ENCODE peak calls at places on chromosomes 1 and 21, in six cellular contexts. One of them, this sample, is unnamed. For H3K4me1, the result is how much of the 10 kb centered on the place peaks cover.

GRCh38 chr1:185050823-185051451 is 5.6 kb downstream of the RNF2 start:
- DNase-seq in heart right ventricle: no peak
- DNase-seq in HAP-1: no peak
- DNase-seq in OCI-LY7: no peak
- DNase-seq in aorta: no peak
- DNase-seq in CD8-positive, alpha-beta T cell: no peak
- DNase-seq in this sample: no peak

GRCh38 chr21:41877901-41878830 is 978 bp downstream of the PRDM15 start:
- DNase-seq in heart right ventricle: no peak
- DNase-seq in HAP-1: no peak
- DNase-seq in OCI-LY7: peak
- DNase-seq in aorta: no peak
- DNase-seq in CD8-positive, alpha-beta T cell: no peak
- DNase-seq in this sample: peak

GRCh38 chr1:46489638-46490602 is at the start of gene DMBX1:
- DNase-seq in heart right ventricle: peak
- DNase-seq in HAP-1: peak
- DNase-seq in OCI-LY7: no peak
- DNase-seq in aorta: peak
- DNase-seq in CD8-positive, alpha-beta T cell: no peak
- DNase-seq in this sample: peak

GRCh38 chr21:43712268-43712942 is 6.5 kb upstream of the PDXK start:
- DNase-seq in heart right ventricle: no peak
- DNase-seq in HAP-1: no peak
- DNase-seq in OCI-LY7: no peak
- DNase-seq in aorta: peak
- DNase-seq in CD8-positive, alpha-beta T cell: no peak
- DNase-seq in this sample: peak

GRCh38 chr1:228464487-228464983 is 22.6 kb upstream of the RNF187 start:
- DNase-seq in heart right ventricle: peak
- DNase-seq in HAP-1: no peak
- DNase-seq in OCI-LY7: peak
- DNase-seq in aorta: peak
- DNase-seq in CD8-positive, alpha-beta T cell: peak
- DNase-seq in this sample: peak

GRCh38 chr1:62295921-62296451 is 23.2 kb downstream of the KANK4 start:
- DNase-seq in heart right ventricle: no peak
- DNase-seq in HAP-1: peak
- DNase-seq in OCI-LY7: no peak
- DNase-seq in aorta: no peak
- DNase-seq in CD8-positive, alpha-beta T cell: no peak
- DNase-seq in this sample: no peak

GRCh38 chr1:231059566-231060193 is 19.6 kb upstream of the FAM89A start:
- DNase-seq in heart right ventricle: no peak
- DNase-seq in HAP-1: no peak
- DNase-seq in OCI-LY7: no peak
- DNase-seq in aorta: no peak
- DNase-seq in CD8-positive, alpha-beta T cell: no peak
- DNase-seq in this sample: no peak

GRCh38 chr1:52674497-52675384 is 23.4 kb downstream of the COA7 start:
- DNase-seq in heart right ventricle: no peak
- DNase-seq in HAP-1: no peak
- DNase-seq in OCI-LY7: peak
- DNase-seq in aorta: no peak
- DNase-seq in CD8-positive, alpha-beta T cell: no peak
- DNase-seq in this sample: no peak

GRCh38 chr1:241972703-241973375 is 15.3 kb downstream of the BECN2 start:
- DNase-seq in heart right ventricle: no peak
- DNase-seq in HAP-1: no peak
- DNase-seq in OCI-LY7: no peak
- DNase-seq in aorta: no peak
- DNase-seq in CD8-positive, alpha-beta T cell: no peak
- DNase-seq in this sample: no peak

GRCh38 chr1:183303901-183304300 is 114.3 kb downstream of the NMNAT2 start:
- DNase-seq in heart right ventricle: no peak
- DNase-seq in HAP-1: no peak
- DNase-seq in OCI-LY7: no peak
- DNase-seq in aorta: no peak
- DNase-seq in CD8-positive, alpha-beta T cell: no peak
- DNase-seq in this sample: no peak

GRCh38 chr1:59657873-59658465 is 156.8 kb upstream of the HOOK1 start:
- DNase-seq in heart right ventricle: no peak
- DNase-seq in HAP-1: no peak
- DNase-seq in OCI-LY7: no peak
- DNase-seq in aorta: no peak
- DNase-seq in CD8-positive, alpha-beta T cell: no peak
- DNase-seq in this sample: no peak

GRCh38 chr1:55057956-55058298 is 18.6 kb downstream of the PCSK9 start:
- DNase-seq in heart right ventricle: no peak
- DNase-seq in HAP-1: no peak
- DNase-seq in OCI-LY7: no peak
- DNase-seq in aorta: no peak
- DNase-seq in CD8-positive, alpha-beta T cell: no peak
- DNase-seq in this sample: no peak

GRCh38 chr1:15218287-15219279 is 28.4 kb upstream of the FHAD1 start:
- DNase-seq in heart right ventricle: no peak
- DNase-seq in HAP-1: no peak
- DNase-seq in OCI-LY7: no peak
- DNase-seq in aorta: no peak
- DNase-seq in CD8-positive, alpha-beta T cell: no peak
- DNase-seq in this sample: peak

GRCh38 chr1:50651476-50652263 is 228.4 kb upstream of the DMRTA2 start:
- DNase-seq in heart right ventricle: no peak
- DNase-seq in HAP-1: no peak
- DNase-seq in OCI-LY7: no peak
- DNase-seq in aorta: no peak
- DNase-seq in CD8-positive, alpha-beta T cell: no peak
- DNase-seq in this sample: no peak

GRCh38 chr1:174405219-174405618 is 42.5 kb upstream of the GPR52 start:
- DNase-seq in heart right ventricle: no peak
- DNase-seq in HAP-1: no peak
- DNase-seq in OCI-LY7: no peak
- DNase-seq in aorta: no peak
- DNase-seq in CD8-positive, alpha-beta T cell: no peak
- DNase-seq in this sample: no peak

GRCh38 chr1:75130865-75131592 is 3.2 kb upstream of the LHX8 start:
- DNase-seq in heart right ventricle: no peak
- DNase-seq in HAP-1: no peak
- DNase-seq in OCI-LY7: no peak
- DNase-seq in aorta: no peak
- DNase-seq in CD8-positive, alpha-beta T cell: no peak
- DNase-seq in this sample: no peak

GRCh38 chr1:186754542-186755150 is 74.1 kb upstream of the PLA2G4A start:
- DNase-seq in heart right ventricle: no peak
- DNase-seq in HAP-1: no peak
- DNase-seq in OCI-LY7: no peak
- DNase-seq in aorta: no peak
- DNase-seq in CD8-positive, alpha-beta T cell: no peak
- DNase-seq in this sample: no peak

GRCh38 chr1:199550384-199551067 is 477.0 kb upstream of the NR5A2 start:
- DNase-seq in heart right ventricle: no peak
- DNase-seq in HAP-1: no peak
- DNase-seq in OCI-LY7: no peak
- DNase-seq in aorta: no peak
- DNase-seq in CD8-positive, alpha-beta T cell: no peak
- DNase-seq in this sample: no peak

GRCh38 chr21:45853703-45854342 is 127.7 kb upstream of the COL6A1 start:
- DNase-seq in heart right ventricle: no peak
- DNase-seq in HAP-1: no peak
- DNase-seq in OCI-LY7: no peak
- DNase-seq in aorta: no peak
- DNase-seq in CD8-positive, alpha-beta T cell: no peak
- DNase-seq in this sample: no peak

GRCh38 chr1:152398812-152399698 is 15.0 kb downstream of the CRNN start:
- DNase-seq in heart right ventricle: no peak
- DNase-seq in HAP-1: no peak
- DNase-seq in OCI-LY7: peak
- DNase-seq in aorta: no peak
- DNase-seq in CD8-positive, alpha-beta T cell: no peak
- DNase-seq in this sample: no peak

GRCh38 chr21:24290151-24290833 is 1317.0 kb downstream of the MRPL39 start:
- DNase-seq in heart right ventricle: no peak
- DNase-seq in HAP-1: no peak
- DNase-seq in OCI-LY7: no peak
- DNase-seq in aorta: no peak
- DNase-seq in CD8-positive, alpha-beta T cell: no peak
- DNase-seq in this sample: no peak

GRCh38 chr1:16048573-16049189 is 5.1 kb downstream of the CLCNKB start:
- DNase-seq in heart right ventricle: peak
- DNase-seq in HAP-1: peak
- DNase-seq in OCI-LY7: peak
- DNase-seq in aorta: no peak
- DNase-seq in CD8-positive, alpha-beta T cell: no peak
- DNase-seq in this sample: peak

GRCh38 chr1:20476260-20477038 is 9.6 kb downstream of the CAMK2N1 start:
- DNase-seq in heart right ventricle: peak
- DNase-seq in HAP-1: no peak
- DNase-seq in OCI-LY7: no peak
- DNase-seq in aorta: no peak
- DNase-seq in CD8-positive, alpha-beta T cell: no peak
- DNase-seq in this sample: peak

GRCh38 chr1:108200627-108201106 is 524 bp upstream of the SLC25A24 start:
- DNase-seq in heart right ventricle: no peak
- DNase-seq in HAP-1: peak
- DNase-seq in OCI-LY7: peak
- DNase-seq in aorta: no peak
- DNase-seq in CD8-positive, alpha-beta T cell: no peak
- DNase-seq in this sample: peak

GRCh38 chr21:39525129-39525528 is 73.4 kb downstream of the SH3BGR start:
- DNase-seq in heart right ventricle: no peak
- DNase-seq in HAP-1: no peak
- DNase-seq in OCI-LY7: no peak
- DNase-seq in aorta: no peak
- DNase-seq in CD8-positive, alpha-beta T cell: no peak
- DNase-seq in this sample: no peak

GRCh38 chr21:35138665-35139381 is 89.7 kb upstream of the RUNX1 start:
- DNase-seq in heart right ventricle: no peak
- DNase-seq in HAP-1: no peak
- DNase-seq in OCI-LY7: peak
- DNase-seq in aorta: no peak
- DNase-seq in CD8-positive, alpha-beta T cell: no peak
- DNase-seq in this sample: no peak

GRCh38 chr21:35139382-35139715 is 90.2 kb upstream of the RUNX1 start:
- DNase-seq in heart right ventricle: no peak
- DNase-seq in HAP-1: no peak
- DNase-seq in OCI-LY7: no peak
- DNase-seq in aorta: no peak
- DNase-seq in CD8-positive, alpha-beta T cell: no peak
- DNase-seq in this sample: no peak

GRCh38 chr21:35136586-35137254 is 87.6 kb upstream of the RUNX1 start:
- DNase-seq in heart right ventricle: no peak
- DNase-seq in HAP-1: no peak
- DNase-seq in OCI-LY7: no peak
- DNase-seq in aorta: no peak
- DNase-seq in CD8-positive, alpha-beta T cell: no peak
- DNase-seq in this sample: no peak

GRCh38 chr21:35136106-35136505 is 87.0 kb upstream of the RUNX1 start:
- DNase-seq in heart right ventricle: no peak
- DNase-seq in HAP-1: no peak
- DNase-seq in OCI-LY7: no peak
- DNase-seq in aorta: no peak
- DNase-seq in CD8-positive, alpha-beta T cell: no peak
- DNase-seq in this sample: no peak

DNA sequence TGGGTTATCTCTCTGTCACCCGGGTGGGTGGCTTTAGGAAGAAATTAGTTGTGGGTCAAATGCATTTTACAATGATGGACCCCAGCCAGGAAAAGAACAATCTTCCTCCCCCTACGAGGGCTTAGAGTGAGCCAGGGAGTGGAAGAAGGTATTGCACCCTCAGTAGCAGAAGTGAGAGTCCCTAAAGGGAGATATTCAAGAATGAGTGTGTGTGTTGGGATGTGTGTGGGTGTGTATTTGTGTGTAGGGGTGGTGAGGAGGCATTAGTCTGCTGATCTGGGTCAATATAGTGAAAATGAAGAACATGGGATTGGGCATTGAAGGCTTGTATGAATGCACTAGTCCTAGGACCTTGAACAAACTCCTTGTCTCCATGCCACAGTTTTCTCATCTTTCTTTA is 85.2 kb upstream of the RUNX1 start:
- DNase-seq in heart right ventricle: no peak
- DNase-seq in HAP-1: no peak
- DNase-seq in OCI-LY7: no peak
- DNase-seq in aorta: no peak
- DNase-seq in CD8-positive, alpha-beta T cell: no peak
- DNase-seq in this sample: no peak
- H3K4me1 ChIP-seq in heart right ventricle: under half
- H3K4me1 ChIP-seq in HAP-1: under half
- H3K4me1 ChIP-seq in OCI-LY7: under half
- H3K4me1 ChIP-seq in aorta: under half
- H3K4me1 ChIP-seq in CD8-positive, alpha-beta T cell: under half
- H3K4me1 ChIP-seq in this sample: under half

DNA sequence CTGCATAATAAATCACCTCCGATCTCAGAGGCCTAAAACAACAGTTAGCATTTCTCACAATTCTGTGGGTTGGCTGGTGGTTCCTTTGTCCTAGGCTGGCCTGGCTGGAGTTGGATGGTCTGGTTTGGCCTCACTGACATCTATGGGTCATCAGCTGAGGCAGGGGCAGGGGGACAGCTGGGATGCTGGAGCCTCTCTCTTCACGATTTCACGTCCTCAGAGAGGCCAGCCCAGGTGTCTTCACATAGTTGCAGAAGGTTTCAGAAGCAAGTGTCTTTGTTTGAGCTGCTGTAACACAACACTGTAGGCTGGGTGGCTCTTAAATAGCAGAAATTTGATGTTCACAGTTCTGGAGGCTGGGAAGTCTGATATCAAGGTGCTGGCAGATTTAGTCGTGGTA is 155.5 kb upstream of the CACNA1E start:
- DNase-seq in heart right ventricle: no peak
- DNase-seq in HAP-1: no peak
- DNase-seq in OCI-LY7: no peak
- DNase-seq in aorta: no peak
- DNase-seq in CD8-positive, alpha-beta T cell: no peak
- DNase-seq in this sample: no peak
- H3K4me1 ChIP-seq in heart right ventricle: under half
- H3K4me1 ChIP-seq in HAP-1: under half
- H3K4me1 ChIP-seq in OCI-LY7: under half
- H3K4me1 ChIP-seq in aorta: under half
- H3K4me1 ChIP-seq in CD8-positive, alpha-beta T cell: under half
- H3K4me1 ChIP-seq in this sample: under half

GRCh38 chr1:223231581-223231980 is 88.5 kb upstream of the TLR5 start:
- DNase-seq in heart right ventricle: no peak
- DNase-seq in HAP-1: no peak
- DNase-seq in OCI-LY7: no peak
- DNase-seq in aorta: no peak
- DNase-seq in CD8-positive, alpha-beta T cell: no peak
- DNase-seq in this sample: no peak
- H3K4me1 ChIP-seq in heart right ventricle: under half
- H3K4me1 ChIP-seq in HAP-1: under half
- H3K4me1 ChIP-seq in OCI-LY7: under half
- H3K4me1 ChIP-seq in aorta: under half
- H3K4me1 ChIP-seq in CD8-positive, alpha-beta T cell: half or more
- H3K4me1 ChIP-seq in this sample: under half

DNA sequence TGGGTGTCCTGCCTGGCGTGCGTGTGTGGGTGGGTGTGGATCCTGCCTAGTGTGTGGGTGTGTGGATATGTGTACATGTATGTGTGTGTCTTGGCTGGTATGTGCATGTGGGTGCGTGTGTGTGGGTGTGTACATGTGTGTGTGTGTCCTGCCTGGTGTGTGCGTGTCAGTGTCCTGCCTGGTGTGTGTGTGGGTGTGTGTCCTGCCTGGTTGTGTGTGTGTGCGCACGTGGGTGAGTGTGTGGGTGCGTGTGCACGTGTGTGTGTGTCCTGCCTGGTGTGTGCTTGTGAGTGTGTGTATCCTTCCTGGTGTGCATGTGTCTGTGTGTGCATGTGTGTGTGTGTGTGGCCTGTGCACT is 60.1 kb downstream of the PRDM16 start:
- DNase-seq in heart right ventricle: no peak
- DNase-seq in HAP-1: no peak
- DNase-seq in OCI-LY7: no peak
- DNase-seq in aorta: no peak
- DNase-seq in CD8-positive, alpha-beta T cell: no peak
- DNase-seq in this sample: no peak
- H3K4me1 ChIP-seq in heart right ventricle: half or more
- H3K4me1 ChIP-seq in HAP-1: under half
- H3K4me1 ChIP-seq in OCI-LY7: under half
- H3K4me1 ChIP-seq in aorta: under half
- H3K4me1 ChIP-seq in CD8-positive, alpha-beta T cell: under half
- H3K4me1 ChIP-seq in this sample: half or more